ENCODE peak calls at places on chromosomes 6 and 20, in seven cellular contexts. U is HS-27A, Q is MCF 10A, J is stomach, P is GM04503, E is neural crest cell, M is OCI-LY7. W is an unnamed sample.

GRCh38 chr6:40936810-40937209 is 102.2 kb downstream of the UNC5CL start:
- DNase-seq in P (peak; percentile 51), U (peak; percentile 62), E (no peak), M (no peak), Q (no peak), J (no peak), W (peak; percentile 70)

GRCh38 chr6:3325210-3325609 is 66.5 kb downstream of the PSMG4 start:
- DNase-seq in J (no peak), M (no peak), Q (peak; percentile 24), P (no peak), E (no peak), U (no peak), W (no peak)

GRCh38 chr6:140316966-140317365 is 942.5 kb upstream of the CITED2 start:
- DNase-seq in Q (no peak), M (no peak), P (no peak), J (no peak), U (no peak), E (no peak), W (no peak)

GRCh38 chr6:139367810-139368321 is 6.6 kb downstream of the CITED2 start:
- DNase-seq in P (no peak), M (no peak), Q (no peak), U (no peak), E (no peak), J (no peak), W (no peak)

GRCh38 chr6:49668083-49668511 is 31.5 kb upstream of the RHAG start:
- DNase-seq in E (no peak), P (no peak), J (no peak), Q (no peak), U (no peak), M (no peak), W (no peak)

GRCh38 chr20:21315138-21315537 is 12.0 kb downstream of the XRN2 start:
- DNase-seq in U (peak; percentile 47), P (peak; percentile 45), J (no peak), Q (peak; percentile 54), M (peak; percentile 19), E (no peak), W (no peak)

GRCh38 chr6:52984247-52984646 is 10.8 kb downstream of the GSTA4 start:
- DNase-seq in U (no peak), M (peak; percentile 36), E (no peak), J (no peak), P (no peak), Q (no peak), W (no peak)

GRCh38 chr6:170116643-170117042 is 174.2 kb downstream of the DLL1 start:
- DNase-seq in E (no peak), M (no peak), P (no peak), J (peak; percentile 23), Q (no peak), U (no peak), W (no peak)

GRCh38 chr6:137680678-137681346 is 186.2 kb upstream of the TNFAIP3 start:
- DNase-seq in E (no peak), U (no peak), J (no peak), P (no peak), Q (peak; percentile 69), M (no peak), W (no peak)

GRCh38 chr6:19303381-19303780 is 533.8 kb upstream of the ID4 start:
- DNase-seq in M (no peak), J (peak; percentile 36), P (no peak), E (no peak), Q (no peak), U (no peak), W (no peak)

GRCh38 chr6:131231103-131231502 is 95.8 kb downstream of the AKAP7 start:
- DNase-seq in Q (peak; percentile 43), J (no peak), E (no peak), M (no peak), P (no peak), U (no peak), W (no peak)

GRCh38 chr6:22333802-22334201 is 37.0 kb upstream of the PRL start:
- DNase-seq in J (no peak), U (no peak), P (no peak), Q (no peak), E (no peak), M (no peak), W (no peak)

GRCh38 chr20:46243707-46244628 is 64.3 kb downstream of the CDH22 start:
- DNase-seq in E (no peak), J (no peak), U (no peak), Q (no peak), M (no peak), P (no peak), W (no peak)

GRCh38 chr20:62473717-62474584 is 1.8 kb downstream of the GATA5 start:
- DNase-seq in P (no peak), E (no peak), Q (no peak), J (no peak), M (no peak), U (no peak), W (no peak)

GRCh38 chr6:129863664-129864063 is 2.5 kb upstream of the TMEM244 start:
- DNase-seq in U (no peak), Q (peak; percentile 18), E (no peak), P (no peak), J (no peak), M (no peak), W (no peak)

GRCh38 chr6:164911873-164912580 is 397.4 kb downstream of the C6orf118 start:
- DNase-seq in J (no peak), U (no peak), M (no peak), Q (peak; percentile 6), P (no peak), E (no peak), W (no peak)

GRCh38 chr6:125918681-125919566 is 37.6 kb upstream of the HINT3 start:
- DNase-seq in U (no peak), E (no peak), J (peak; percentile 52), Q (peak; percentile 97), P (no peak), M (no peak), W (no peak)

GRCh38 chr20:7516631-7517051 is 423.6 kb downstream of the HAO1 start:
- DNase-seq in Q (no peak), M (no peak), P (peak; percentile 21), J (no peak), E (no peak), U (no peak), W (peak; percentile 39)

GRCh38 chr6:158653577-158654354 is 3.9 kb downstream of the SYTL3 start:
- DNase-seq in P (no peak), M (no peak), U (no peak), Q (no peak), E (no peak), J (peak; percentile 61), W (no peak)

GRCh38 chr20:17228624-17229061 is 1.8 kb downstream of the PCSK2 start:
- DNase-seq in U (no peak), M (no peak), Q (no peak), P (no peak), E (peak; percentile 12), J (no peak), W (no peak)

GRCh38 chr20:47276856-47277541 is 79.5 kb downstream of the ZMYND8 start:
- DNase-seq in M (no peak), P (peak; percentile 52), U (no peak), J (peak; percentile 39), E (no peak), Q (no peak), W (peak; percentile 59)

GRCh38 chr6:31042801-31043200 is 32.5 kb downstream of the MUC22 start:
- DNase-seq in E (peak; percentile 15), U (no peak), M (no peak), Q (peak; percentile 66), P (no peak), J (peak; percentile 73), W (no peak)

GRCh38 chr6:85255661-85256060 is 194.2 kb upstream of the NT5E start:
- DNase-seq in U (no peak), J (no peak), E (no peak), M (no peak), Q (no peak), P (no peak), W (no peak)

GRCh38 chr6:169266746-169267629 is 13.3 kb upstream of the THBS2 start:
- DNase-seq in U (no peak), M (no peak), P (peak; percentile 80), E (no peak), Q (no peak), J (no peak), W (peak; percentile 59)

GRCh38 chr20:44200983-44201382 is 9.6 kb downstream of the OSER1 start:
- DNase-seq in Q (no peak), M (no peak), U (no peak), J (no peak), P (no peak), E (no peak), W (no peak)

GRCh38 chr6:147135211-147135672 is 69.0 kb upstream of the STXBP5 start:
- DNase-seq in U (no peak), P (peak; percentile 61), Q (peak; percentile 99), E (no peak), J (no peak), M (no peak), W (peak; percentile 37)

GRCh38 chr6:138465007-138465645 is 34.2 kb downstream of the NHSL1 start:
- DNase-seq in Q (peak; percentile 95), J (no peak), M (no peak), U (peak; percentile 80), P (peak; percentile 91), E (no peak), W (peak; percentile 80)

GRCh38 chr6:111880181-111880944 is 7.1 kb upstream of the FYN start:
- DNase-seq in E (no peak), M (no peak), J (no peak), U (peak; percentile 87), P (no peak), Q (peak; percentile 11), W (no peak)

GRCh38 chr20:35079472-35080347 is 12.9 kb downstream of the TRPC4AP start:
- DNase-seq in J (no peak), P (no peak), Q (no peak), U (no peak), E (no peak), M (no peak), W (no peak)

GRCh38 chr20:39424923-39425678 is 463.0 kb downstream of the DHX35 start:
- DNase-seq in Q (no peak), E (no peak), P (no peak), M (no peak), U (no peak), J (no peak), W (no peak)

GRCh38 chr20:366042-366718 is 14.4 kb upstream of the TRIB3 start:
- DNase-seq in Q (peak; percentile 51), E (no peak), M (no peak), P (no peak), U (no peak), J (no peak), W (no peak)

W was measured in BJ.